ENCODE peak calls at places on chromosomes 3 and 15, in four cellular contexts. G is K562, Y is H1, H is HepG2. B is an unnamed sample.

GRCh38 chr15:51874751-51875644 is 45.5 kb downstream of the TMOD3 start:
- DNase-seq in H (peak), G (peak), Y (no peak), B (peak)

GRCh38 chr3:190645932-190646331 is 132.0 kb downstream of the IL1RAP start:
- DNase-seq in G (no peak), Y (no peak), H (no peak), B (no peak)

GRCh38 chr3:98613616-98614015 is 20.2 kb upstream of the CPOX start:
- DNase-seq in Y (no peak), G (no peak), H (no peak), B (no peak)

GRCh38 chr3:10337323-10338163 is 16.6 kb upstream of the SEC13 start:
- DNase-seq in H (no peak), Y (no peak), G (no peak), B (no peak)

GRCh38 chr15:66580643-66581042 is 14.8 kb upstream of the LCTL start:
- DNase-seq in Y (no peak), H (no peak), G (no peak), B (no peak)

GRCh38 chr3:189766416-189766815 is 135.2 kb downstream of the TP63 start:
- DNase-seq in Y (no peak), H (no peak), G (no peak), B (no peak)

GRCh38 chr15:69538381-69538780 is 85.8 kb downstream of the RPLP1 start:
- DNase-seq in H (no peak), Y (no peak), G (no peak), B (no peak)

GRCh38 chr3:81723732-81724313 is 37.6 kb downstream of the GBE1 start:
- DNase-seq in H (peak), G (no peak), Y (no peak), B (no peak)

GRCh38 chr15:82537351-82537908 is 2.8 kb downstream of the RPS17 start:
- DNase-seq in H (no peak), G (no peak), Y (no peak), B (no peak)

GRCh38 chr15:40782609-40783227 is 12.9 kb downstream of the C15orf62 start:
- DNase-seq in Y (peak), H (peak), G (peak), B (peak)

GRCh38 chr3:161171113-161171512 is 50.0 kb upstream of the NMD3 start:
- DNase-seq in Y (no peak), H (no peak), G (no peak), B (no peak)

GRCh38 chr15:88842156-88842555 is 38.9 kb downstream of the ACAN start:
- DNase-seq in H (no peak), G (no peak), Y (no peak), B (no peak)

GRCh38 chr3:2354702-2355101 is 256.0 kb downstream of the CNTN4 start:
- DNase-seq in H (no peak), G (no peak), Y (no peak), B (no peak)

GRCh38 chr3:33215739-33216138 is 2.9 kb downstream of the SUSD5 start:
- DNase-seq in H (no peak), G (no peak), Y (no peak), B (no peak)

GRCh38 chr15:100725121-100726069 is 123.0 kb downstream of the ASB7 start:
- DNase-seq in G (no peak), Y (no peak), H (no peak), B (no peak)

GRCh38 chr3:151732861-151733260 is 866 bp upstream of the AADACL2 start:
- DNase-seq in Y (no peak), G (no peak), H (no peak), B (no peak)

GRCh38 chr3:188212308-188212969 is 58.5 kb downstream of the LPP start:
- DNase-seq in H (peak), Y (peak), G (no peak), B (no peak)

GRCh38 chr3:71067977-71068376 is 515.6 kb downstream of the FOXP1 start:
- DNase-seq in G (no peak), Y (no peak), H (peak), B (no peak)

GRCh38 chr3:184562146-184562861 is 719 bp downstream of the EPHB3 start:
- DNase-seq in Y (no peak), G (no peak), H (no peak), B (no peak)

GRCh38 chr3:27115352-27115751 is 253.8 kb downstream of the NEK10 start:
- DNase-seq in Y (no peak), H (peak), G (no peak), B (no peak)

GRCh38 chr15:58227706-58228543 is 89.7 kb downstream of the AQP9 start:
- DNase-seq in H (peak), Y (peak), G (peak), B (peak)

GRCh38 chr3:37307321-37307720 is 132.9 kb upstream of the LRRFIP2 start:
- DNase-seq in H (no peak), Y (no peak), G (no peak), B (no peak)
- H3K4me2 ChIP-seq in H (no peak), Y (no peak), G (no peak), B (no peak)

GRCh38 chr15:70585707-70586034 is 177.7 kb downstream of the UACA start:
- DNase-seq in H (peak), Y (no peak), G (no peak), B (no peak)

GRCh38 chr15:70586241-70586640 is 177.1 kb downstream of the UACA start:
- DNase-seq in H (no peak), G (no peak), Y (no peak), B (no peak)

GRCh38 chr15:70584441-70584837 is 178.9 kb downstream of the UACA start:
- DNase-seq in Y (no peak), G (no peak), H (no peak), B (no peak)

GRCh38 chr15:70582143-70582945 is 181.0 kb downstream of the UACA start:
- DNase-seq in G (no peak), Y (no peak), H (no peak), B (no peak)

DNA sequence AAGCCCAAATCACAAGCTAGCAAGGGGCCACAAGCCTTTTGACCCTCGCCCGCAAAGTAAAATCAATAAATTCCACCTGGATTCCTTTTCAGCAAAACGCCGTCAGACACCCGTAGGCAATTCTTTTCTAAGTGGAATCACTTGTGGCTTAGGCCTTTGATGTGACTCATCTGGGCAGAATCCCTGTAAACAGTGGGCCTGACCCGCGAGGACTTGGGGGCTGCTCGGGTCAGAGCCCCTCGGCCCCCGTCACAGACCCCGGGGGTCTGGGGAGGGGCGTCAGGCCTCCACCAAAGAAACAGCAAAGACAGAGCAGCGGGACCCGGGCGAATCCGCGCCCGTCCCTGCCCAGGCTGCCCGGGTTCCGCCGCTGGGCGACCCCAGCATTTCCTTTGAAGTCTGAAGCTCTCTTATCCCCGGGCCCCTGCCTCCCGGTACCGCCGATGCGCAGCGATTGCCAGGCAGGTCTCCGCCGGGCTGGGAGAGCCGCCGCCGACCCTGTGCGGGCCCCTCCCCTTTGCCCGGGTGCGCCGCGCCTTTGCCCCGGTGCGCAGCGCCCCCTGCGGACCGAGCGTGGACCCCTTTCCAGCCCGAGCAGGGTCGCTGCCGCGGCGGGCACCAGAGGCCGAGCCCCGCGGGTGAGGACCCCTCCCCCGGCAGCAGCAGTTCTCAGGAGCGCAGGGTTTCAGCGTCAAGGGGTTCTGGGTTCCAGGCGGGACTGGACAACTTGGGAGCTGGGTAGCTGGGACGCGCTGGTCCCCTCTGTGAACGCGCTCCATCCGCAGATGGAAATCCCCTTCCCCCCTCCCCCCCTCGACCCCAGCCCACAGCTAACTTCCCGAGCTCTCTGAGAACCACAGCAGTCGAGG is 178.3 kb downstream of the UACA start:
- DNase-seq in H (peak), Y (peak), G (no peak), B (peak)
- TF ChIP-seq FOSL1 in H (peak), Y (no peak), G (no peak), B (peak)

GRCh38 chr15:64635486-64635815 is 139.9 kb downstream of the RBPMS2 start:
- DNase-seq in H (peak), G (no peak), Y (no peak), B (no peak)

GRCh38 chr15:64636101-64636500 is 139.3 kb downstream of the RBPMS2 start:
- DNase-seq in G (no peak), Y (no peak), H (no peak), B (no peak)

GRCh38 chr15:64633332-64633731 is 142.1 kb downstream of the RBPMS2 start:
- DNase-seq in Y (no peak), H (no peak), G (no peak), B (no peak)

GRCh38 chr15:64634576-64635485 is 140.6 kb downstream of the RBPMS2 start:
- DNase-seq in G (no peak), Y (peak), H (peak), B (no peak)

DNA sequence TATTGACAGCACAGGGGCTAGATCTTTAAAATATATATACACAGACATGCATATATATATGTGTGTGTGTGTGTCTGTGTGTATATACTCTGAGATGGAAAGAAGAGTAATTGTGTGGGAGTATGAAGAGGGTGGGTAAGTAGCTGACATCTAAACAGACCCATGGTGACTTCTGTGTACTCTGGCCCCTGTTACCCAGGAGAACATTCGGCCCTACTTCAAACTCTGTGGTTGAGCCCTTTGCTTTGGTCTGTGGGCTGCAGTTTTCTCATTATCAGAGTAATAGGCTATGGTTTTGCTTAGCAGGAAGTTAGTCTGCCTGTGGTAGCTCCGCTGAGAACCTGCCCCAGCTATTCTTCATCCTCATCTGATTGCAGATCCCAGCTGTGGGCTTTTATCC is 141.4 kb downstream of the RBPMS2 start:
- DNase-seq in G (no peak), Y (no peak), H (peak), B (no peak)
- H3K4me2 ChIP-seq in G (no peak), Y (peak), H (peak), B (no peak)

GRCh38 chr3:13149331-13150203 is 76.3 kb upstream of the IQSEC1 start:
- DNase-seq in Y (no peak), H (no peak), G (no peak), B (no peak)
- TF ChIP-seq FOSL1 in Y (no peak), H (no peak), G (no peak), B (no peak)

GRCh38 chr3:139117883-139118760 is 73.4 kb upstream of the PRR23C start:
- DNase-seq in G (no peak), H (no peak), Y (no peak), B (no peak)
- H3K4me2 ChIP-seq in G (no peak), H (no peak), Y (no peak), B (no peak)

DNA sequence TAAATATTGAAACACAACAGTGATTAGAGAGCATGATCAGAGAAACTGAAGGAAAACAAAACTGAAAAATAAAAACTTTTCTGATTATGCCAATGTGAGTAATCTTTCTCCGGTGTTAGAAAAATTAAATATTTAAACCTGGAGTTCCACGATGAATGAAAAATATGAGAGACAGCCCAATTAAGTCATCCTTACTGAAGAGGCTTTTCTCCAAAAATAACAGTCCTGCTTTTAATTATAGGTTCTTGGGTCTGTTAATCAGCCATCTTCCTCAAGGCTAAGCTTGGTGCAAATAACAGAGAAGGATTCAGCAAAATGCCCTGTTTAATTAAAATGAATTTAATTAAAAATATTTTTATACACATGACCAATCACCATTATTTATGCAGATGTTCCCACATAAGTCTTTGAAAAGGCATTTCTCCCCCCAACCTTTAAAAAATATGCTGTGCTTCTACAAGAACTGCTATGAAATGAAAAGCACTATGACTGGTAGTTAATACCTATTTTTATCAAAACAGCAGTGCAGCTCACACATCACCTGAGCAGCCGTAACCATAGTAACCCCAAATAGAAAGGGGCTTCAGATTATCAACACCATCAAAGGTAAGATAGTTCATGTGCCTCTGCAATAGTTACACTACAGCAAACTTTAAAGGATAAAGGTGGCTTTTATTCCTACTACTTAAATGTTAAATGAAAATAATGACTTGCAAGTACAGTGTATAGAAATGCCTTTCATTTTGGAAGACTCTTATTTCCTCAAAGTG is 175.7 kb downstream of the SLC9A9 start:
- DNase-seq in G (no peak), H (no peak), Y (no peak), B (no peak)
- TF ChIP-seq FOSL1 in G (no peak), H (no peak), Y (no peak), B (no peak)